ENCODE peak calls at places on chromosomes 12 and 14, in eight cellular contexts. W, L, G, Z, D, P, Y and O are unnamed samples.

GRCh38 chr12:51118706-51119105 is 35.3 kb upstream of the CSRNP2 start:
- DNase-seq in W (no peak), L (no peak), G (no peak), Z (no peak), D (peak), P (no peak), Y (peak), O (no peak)

GRCh38 chr14:30339311-30339901 is 219.6 kb upstream of the G2E3 start:
- DNase-seq in W (no peak), L (no peak), G (no peak), Z (no peak), D (no peak), P (no peak), Y (no peak), O (no peak)

GRCh38 chr14:105144231-105144665 is 24.3 kb downstream of the JAG2 start:
- DNase-seq in W (no peak), L (no peak), G (no peak), Z (peak), D (no peak), P (no peak), Y (no peak), O (no peak)

GRCh38 chr12:19794116-19794515 is 354.8 kb downstream of the AEBP2 start:
- DNase-seq in W (no peak), L (no peak), G (no peak), Z (no peak), D (no peak), P (no peak), Y (peak), O (no peak)

GRCh38 chr14:80105488-80105994 is 105.8 kb downstream of the DIO2 start:
- DNase-seq in W (no peak), L (no peak), G (no peak), Z (no peak), D (no peak), P (no peak), Y (no peak), O (no peak)

GRCh38 chr14:62213516-62213915 is 451.3 kb downstream of the SNAPC1 start:
- DNase-seq in W (no peak), L (no peak), G (peak), Z (no peak), D (no peak), P (no peak), Y (no peak), O (no peak)

GRCh38 chr12:3303410-3304136 is 187.4 kb upstream of the PRMT8 start:
- DNase-seq in W (no peak), L (no peak), G (no peak), Z (no peak), D (no peak), P (no peak), Y (no peak), O (no peak)

GRCh38 chr12:48105321-48105866 is 485 bp downstream of the SENP1 start:
- DNase-seq in W (no peak), L (no peak), G (peak), Z (no peak), D (no peak), P (no peak), Y (no peak), O (peak)

GRCh38 chr14:33052899-33053400 is 114.3 kb downstream of the NPAS3 start:
- DNase-seq in W (no peak), L (no peak), G (no peak), Z (no peak), D (no peak), P (no peak), Y (no peak), O (no peak)

GRCh38 chr14:30115756-30116155 is 188.1 kb upstream of the PRKD1 start:
- DNase-seq in W (no peak), L (no peak), G (no peak), Z (no peak), D (no peak), P (no peak), Y (no peak), O (no peak)

GRCh38 chr14:24662753-24663152 is 28.8 kb upstream of the GZMB start:
- DNase-seq in W (no peak), L (no peak), G (no peak), Z (no peak), D (no peak), P (no peak), Y (no peak), O (no peak)

GRCh38 chr14:83473846-83474245 is 1940.2 kb upstream of the SEL1L start:
- DNase-seq in W (no peak), L (no peak), G (no peak), Z (no peak), D (no peak), P (no peak), Y (no peak), O (no peak)

GRCh38 chr14:70382556-70382955 is 23.1 kb upstream of the COX16 start:
- DNase-seq in W (no peak), L (no peak), G (no peak), Z (no peak), D (no peak), P (no peak), Y (no peak), O (no peak)